ENCODE peak calls at places on chromosomes 6 and 20, in seven cellular contexts. One of them, this sample, is unnamed.

GRCh38 chr6:89745728-89746127 is 73.9 kb downstream of the MDN1 start:
- DNase-seq in heart right ventricle: no peak
- DNase-seq in adrenal gland: no peak
- DNase-seq in AG09309: no peak
- DNase-seq in fibroblast of mammary gland: peak
- DNase-seq in BE2C: no peak
- DNase-seq in ovary: no peak
- DNase-seq in this sample: peak

GRCh38 chr6:170102038-170102437 is 188.8 kb downstream of the DLL1 start:
- DNase-seq in heart right ventricle: no peak
- DNase-seq in adrenal gland: no peak
- DNase-seq in AG09309: no peak
- DNase-seq in fibroblast of mammary gland: no peak
- DNase-seq in BE2C: no peak
- DNase-seq in ovary: no peak
- DNase-seq in this sample: no peak

GRCh38 chr6:37210313-37210898 is 40.5 kb downstream of the PIM1 start:
- DNase-seq in heart right ventricle: no peak
- DNase-seq in adrenal gland: peak
- DNase-seq in AG09309: peak
- DNase-seq in fibroblast of mammary gland: peak
- DNase-seq in BE2C: peak
- DNase-seq in ovary: peak
- DNase-seq in this sample: peak

GRCh38 chr6:125219451-125219942 is 65.9 kb downstream of the TPD52L1 start:
- DNase-seq in heart right ventricle: no peak
- DNase-seq in adrenal gland: peak
- DNase-seq in AG09309: no peak
- DNase-seq in fibroblast of mammary gland: no peak
- DNase-seq in BE2C: no peak
- DNase-seq in ovary: no peak
- DNase-seq in this sample: no peak

GRCh38 chr6:143958839-143959399 is 49.1 kb downstream of the PLAGL1 start:
- DNase-seq in heart right ventricle: no peak
- DNase-seq in adrenal gland: no peak
- DNase-seq in AG09309: no peak
- DNase-seq in fibroblast of mammary gland: no peak
- DNase-seq in BE2C: no peak
- DNase-seq in ovary: no peak
- DNase-seq in this sample: no peak

GRCh38 chr20:17616480-17617211 is 46.8 kb downstream of the DSTN start:
- DNase-seq in heart right ventricle: no peak
- DNase-seq in adrenal gland: no peak
- DNase-seq in AG09309: no peak
- DNase-seq in fibroblast of mammary gland: no peak
- DNase-seq in BE2C: no peak
- DNase-seq in ovary: peak
- DNase-seq in this sample: no peak

GRCh38 chr20:42483694-42484303 is 705.9 kb downstream of the PTPRT start:
- DNase-seq in heart right ventricle: peak
- DNase-seq in adrenal gland: no peak
- DNase-seq in AG09309: no peak
- DNase-seq in fibroblast of mammary gland: no peak
- DNase-seq in BE2C: peak
- DNase-seq in ovary: no peak
- DNase-seq in this sample: no peak

GRCh38 chr20:9920908-9921307 is 82.0 kb upstream of the PAK5 start:
- DNase-seq in heart right ventricle: no peak
- DNase-seq in adrenal gland: no peak
- DNase-seq in AG09309: no peak
- DNase-seq in fibroblast of mammary gland: no peak
- DNase-seq in BE2C: no peak
- DNase-seq in ovary: no peak
- DNase-seq in this sample: no peak

GRCh38 chr20:50565874-50566273 is 55.7 kb downstream of the PTPN1 start:
- DNase-seq in heart right ventricle: no peak
- DNase-seq in adrenal gland: no peak
- DNase-seq in AG09309: no peak
- DNase-seq in fibroblast of mammary gland: no peak
- DNase-seq in BE2C: no peak
- DNase-seq in ovary: no peak
- DNase-seq in this sample: no peak

GRCh38 chr6:33577106-33577535 is 3.0 kb downstream of the BAK1 start:
- DNase-seq in heart right ventricle: peak
- DNase-seq in adrenal gland: peak
- DNase-seq in AG09309: no peak
- DNase-seq in fibroblast of mammary gland: peak
- DNase-seq in BE2C: no peak
- DNase-seq in ovary: peak
- DNase-seq in this sample: peak

GRCh38 chr6:24940311-24940917 is 4.7 kb upstream of the RIPOR2 start:
- DNase-seq in heart right ventricle: no peak
- DNase-seq in adrenal gland: no peak
- DNase-seq in AG09309: no peak
- DNase-seq in fibroblast of mammary gland: no peak
- DNase-seq in BE2C: no peak
- DNase-seq in ovary: no peak
- DNase-seq in this sample: no peak

GRCh38 chr6:104596091-104596490 is 263.6 kb downstream of the HACE1 start:
- DNase-seq in heart right ventricle: no peak
- DNase-seq in adrenal gland: no peak
- DNase-seq in AG09309: no peak
- DNase-seq in fibroblast of mammary gland: no peak
- DNase-seq in BE2C: no peak
- DNase-seq in ovary: no peak
- DNase-seq in this sample: no peak

GRCh38 chr6:67909354-67909753 is 725.7 kb upstream of the ADGRB3 start:
- DNase-seq in heart right ventricle: no peak
- DNase-seq in adrenal gland: no peak
- DNase-seq in AG09309: no peak
- DNase-seq in fibroblast of mammary gland: no peak
- DNase-seq in BE2C: no peak
- DNase-seq in ovary: no peak
- DNase-seq in this sample: no peak

GRCh38 chr6:87971605-87972262 is 75.9 kb upstream of the SPACA1 start:
- DNase-seq in heart right ventricle: no peak
- DNase-seq in adrenal gland: no peak
- DNase-seq in AG09309: no peak
- DNase-seq in fibroblast of mammary gland: no peak
- DNase-seq in BE2C: no peak
- DNase-seq in ovary: no peak
- DNase-seq in this sample: no peak

GRCh38 chr6:124203106-124203811 is 399.6 kb downstream of the NKAIN2 start:
- DNase-seq in heart right ventricle: no peak
- DNase-seq in adrenal gland: no peak
- DNase-seq in AG09309: no peak
- DNase-seq in fibroblast of mammary gland: peak
- DNase-seq in BE2C: no peak
- DNase-seq in ovary: no peak
- DNase-seq in this sample: peak

GRCh38 chr6:69719602-69720193 is 77.1 kb downstream of the LMBRD1 start:
- DNase-seq in heart right ventricle: no peak
- DNase-seq in adrenal gland: no peak
- DNase-seq in AG09309: no peak
- DNase-seq in fibroblast of mammary gland: peak
- DNase-seq in BE2C: peak
- DNase-seq in ovary: no peak
- DNase-seq in this sample: peak

GRCh38 chr20:31551581-31552081 is 37.4 kb downstream of the HM13 start:
- DNase-seq in heart right ventricle: no peak
- DNase-seq in adrenal gland: no peak
- DNase-seq in AG09309: no peak
- DNase-seq in fibroblast of mammary gland: no peak
- DNase-seq in BE2C: no peak
- DNase-seq in ovary: no peak
- DNase-seq in this sample: no peak

GRCh38 chr20:25397827-25398226 is 7.2 kb upstream of the ABHD12 start:
- DNase-seq in heart right ventricle: no peak
- DNase-seq in adrenal gland: no peak
- DNase-seq in AG09309: no peak
- DNase-seq in fibroblast of mammary gland: no peak
- DNase-seq in BE2C: no peak
- DNase-seq in ovary: no peak
- DNase-seq in this sample: no peak

GRCh38 chr6:132813173-132813856 is 1.1 kb upstream of the RPS12 start:
- DNase-seq in heart right ventricle: peak
- DNase-seq in adrenal gland: peak
- DNase-seq in AG09309: no peak
- DNase-seq in fibroblast of mammary gland: peak
- DNase-seq in BE2C: no peak
- DNase-seq in ovary: peak
- DNase-seq in this sample: peak

GRCh38 chr6:7238526-7238899 is 74.5 kb downstream of the SSR1 start:
- DNase-seq in heart right ventricle: no peak
- DNase-seq in adrenal gland: no peak
- DNase-seq in AG09309: no peak
- DNase-seq in fibroblast of mammary gland: no peak
- DNase-seq in BE2C: no peak
- DNase-seq in ovary: no peak
- DNase-seq in this sample: no peak
- H3K4me3 ChIP-seq in heart right ventricle: no peak
- H3K4me3 ChIP-seq in adrenal gland: no peak
- H3K4me3 ChIP-seq in AG09309: no peak
- H3K4me3 ChIP-seq in fibroblast of mammary gland: no peak
- H3K4me3 ChIP-seq in BE2C: no peak
- H3K4me3 ChIP-seq in ovary: no peak
- H3K4me3 ChIP-seq in this sample: no peak

DNA sequence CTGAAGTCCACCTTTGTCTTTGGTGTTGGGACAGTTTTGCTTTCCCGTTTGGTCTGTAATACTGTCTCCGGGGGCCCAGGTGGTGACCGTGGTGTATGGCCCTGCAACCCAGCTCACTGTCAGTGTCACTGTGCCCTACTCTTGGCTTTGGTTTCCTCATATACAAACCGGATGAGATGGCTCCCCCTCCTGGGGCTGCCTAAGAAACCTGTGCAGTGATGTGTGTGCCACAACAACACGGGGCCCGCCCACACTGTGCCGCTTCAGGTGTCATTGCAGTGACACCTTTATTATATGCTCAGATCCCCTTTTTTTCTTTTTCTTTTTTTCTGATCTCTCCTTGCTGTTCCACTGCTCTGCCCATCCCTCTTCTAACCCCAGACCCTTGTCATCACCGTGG is 73.9 kb downstream of the RAMACL start:
- DNase-seq in heart right ventricle: no peak
- DNase-seq in adrenal gland: no peak
- DNase-seq in AG09309: no peak
- DNase-seq in fibroblast of mammary gland: no peak
- DNase-seq in BE2C: no peak
- DNase-seq in ovary: no peak
- DNase-seq in this sample: no peak
- TF ChIP-seq CTCF in heart right ventricle: no peak
- TF ChIP-seq CTCF in adrenal gland: no peak
- TF ChIP-seq CTCF in AG09309: no peak
- TF ChIP-seq CTCF in fibroblast of mammary gland: no peak
- TF ChIP-seq CTCF in BE2C: peak
- TF ChIP-seq CTCF in ovary: no peak
- TF ChIP-seq CTCF in this sample: no peak

DNA sequence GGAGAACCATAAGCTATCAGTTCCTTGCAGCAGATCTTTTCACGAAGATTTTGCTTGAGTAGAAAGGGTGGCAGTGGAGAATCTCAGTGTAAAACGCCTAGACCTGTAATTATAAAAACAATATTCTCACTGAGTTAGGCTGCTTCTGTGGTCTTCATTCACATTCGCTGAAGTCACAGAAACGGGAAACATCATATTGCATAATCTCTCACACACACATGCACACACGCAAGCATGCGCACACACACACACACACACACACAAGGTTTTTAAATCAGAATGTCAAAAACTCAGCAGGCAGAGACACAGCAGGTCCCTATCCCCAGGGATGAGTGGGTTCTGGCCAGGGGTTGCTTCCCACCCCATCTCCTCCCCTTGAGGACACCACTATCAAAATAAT is 175.5 kb downstream of the ATXN1 start:
- DNase-seq in heart right ventricle: no peak
- DNase-seq in adrenal gland: peak
- DNase-seq in AG09309: peak
- DNase-seq in fibroblast of mammary gland: peak
- DNase-seq in BE2C: no peak
- DNase-seq in ovary: no peak
- DNase-seq in this sample: peak
- H3K4me3 ChIP-seq in heart right ventricle: no peak
- H3K4me3 ChIP-seq in adrenal gland: no peak
- H3K4me3 ChIP-seq in AG09309: peak
- H3K4me3 ChIP-seq in fibroblast of mammary gland: no peak
- H3K4me3 ChIP-seq in BE2C: no peak
- H3K4me3 ChIP-seq in ovary: no peak
- H3K4me3 ChIP-seq in this sample: no peak

GRCh38 chr6:26122793-26123674 is 35.8 kb downstream of the HFE start:
- DNase-seq in heart right ventricle: peak
- DNase-seq in adrenal gland: peak
- DNase-seq in AG09309: peak
- DNase-seq in fibroblast of mammary gland: peak
- DNase-seq in BE2C: peak
- DNase-seq in ovary: peak
- DNase-seq in this sample: peak
- TF ChIP-seq CTCF in heart right ventricle: no peak
- TF ChIP-seq CTCF in adrenal gland: no peak
- TF ChIP-seq CTCF in AG09309: no peak
- TF ChIP-seq CTCF in fibroblast of mammary gland: no peak
- TF ChIP-seq CTCF in BE2C: no peak
- TF ChIP-seq CTCF in ovary: peak
- TF ChIP-seq CTCF in this sample: no peak

DNA sequence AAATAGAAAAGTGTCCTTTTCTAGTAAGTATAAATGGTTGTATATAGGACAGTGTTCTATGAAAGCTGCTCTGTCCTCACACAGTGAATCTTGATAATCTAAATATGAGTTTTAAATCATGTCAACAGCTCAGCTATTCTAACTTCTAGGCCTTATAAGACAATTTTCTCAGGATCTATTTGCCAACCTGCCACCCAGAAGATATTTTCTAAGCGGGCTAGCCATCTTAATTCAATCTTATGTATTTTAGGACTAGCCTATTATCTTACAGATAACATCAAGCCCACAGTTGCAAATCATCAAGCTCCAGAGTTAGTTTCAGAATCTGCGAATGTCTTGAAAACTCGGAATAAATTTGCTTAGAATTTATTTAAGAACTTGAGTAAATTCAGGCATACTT is 2.3 kb downstream of the SIM1 start:
- DNase-seq in heart right ventricle: no peak
- DNase-seq in adrenal gland: no peak
- DNase-seq in AG09309: no peak
- DNase-seq in fibroblast of mammary gland: no peak
- DNase-seq in BE2C: no peak
- DNase-seq in ovary: no peak
- DNase-seq in this sample: no peak
- H3K4me3 ChIP-seq in heart right ventricle: no peak
- H3K4me3 ChIP-seq in adrenal gland: no peak
- H3K4me3 ChIP-seq in AG09309: no peak
- H3K4me3 ChIP-seq in fibroblast of mammary gland: no peak
- H3K4me3 ChIP-seq in BE2C: no peak
- H3K4me3 ChIP-seq in ovary: no peak
- H3K4me3 ChIP-seq in this sample: no peak

GRCh38 chr6:41545174-41545702 is 943 bp upstream of the FOXP4 start:
- DNase-seq in heart right ventricle: no peak
- DNase-seq in adrenal gland: no peak
- DNase-seq in AG09309: no peak
- DNase-seq in fibroblast of mammary gland: no peak
- DNase-seq in BE2C: no peak
- DNase-seq in ovary: peak
- DNase-seq in this sample: no peak
- TF ChIP-seq CTCF in heart right ventricle: no peak
- TF ChIP-seq CTCF in adrenal gland: no peak
- TF ChIP-seq CTCF in AG09309: no peak
- TF ChIP-seq CTCF in fibroblast of mammary gland: no peak
- TF ChIP-seq CTCF in BE2C: no peak
- TF ChIP-seq CTCF in ovary: no peak
- TF ChIP-seq CTCF in this sample: no peak

This sample was measured in cardiac fibroblast.